ENCODE peak calls at places on chromosomes 12 and 14, in four cellular contexts. R, A, T and G are unnamed samples.

GRCh38 chr12:19759229-19759628 is 319.9 kb downstream of the AEBP2 start:
- DNase-seq in R (no peak), A (no peak), T (no peak), G (no peak)

GRCh38 chr12:118287728-118288127 is 85.0 kb downstream of the TAOK3 start:
- DNase-seq in R (no peak), A (no peak), T (no peak), G (no peak)

GRCh38 chr12:8866429-8866828 is 44.0 kb downstream of the A2ML1 start:
- DNase-seq in R (no peak), A (no peak), T (no peak), G (no peak)

GRCh38 chr14:103746706-103747105 is 31.1 kb downstream of the ZFYVE21 start:
- DNase-seq in R (no peak), A (no peak), T (no peak), G (no peak)

GRCh38 chr14:24952851-24953666 is 96.9 kb downstream of the STXBP6 start:
- DNase-seq in R (no peak), A (no peak), T (no peak), G (peak)

GRCh38 chr14:92549853-92550244 is 36.3 kb downstream of the RIN3 start:
- DNase-seq in R (no peak), A (no peak), T (peak), G (no peak)

GRCh38 chr12:119302334-119303132 is 32.0 kb upstream of the CCDC60 start:
- DNase-seq in R (no peak), A (no peak), T (no peak), G (no peak)

GRCh38 chr14:65101631-65102440 is 481 bp downstream of the MAX start:
- DNase-seq in R (peak), A (peak), T (no peak), G (no peak)

GRCh38 chr14:31944256-31945073 is 132.6 kb upstream of the ARHGAP5 start:
- DNase-seq in R (peak), A (no peak), T (peak), G (peak)

GRCh38 chr12:62268956-62269355 is 8.8 kb downstream of the USP15 start:
- DNase-seq in R (no peak), A (no peak), T (no peak), G (no peak)

GRCh38 chr12:71252473-71252872 is 94.7 kb upstream of the TSPAN8 start:
- DNase-seq in R (no peak), A (no peak), T (no peak), G (no peak)

GRCh38 chr14:105838107-105838506 is 311.7 kb downstream of the TMEM121 start:
- DNase-seq in R (no peak), A (no peak), T (no peak), G (no peak)

GRCh38 chr12:89309452-89309802 is 42.9 kb downstream of the DUSP6 start:
- DNase-seq in R (no peak), A (no peak), T (no peak), G (no peak)

GRCh38 chr14:73567951-73568885 is 795 bp upstream of the ACOT2 start:
- DNase-seq in R (peak), A (no peak), T (no peak), G (peak)

GRCh38 chr12:104138747-104139186 is 757 bp upstream of the NFYB start:
- DNase-seq in R (peak), A (no peak), T (no peak), G (no peak)

GRCh38 chr12:131459666-131460365 is 251.1 kb upstream of the SFSWAP start:
- DNase-seq in R (no peak), A (no peak), T (no peak), G (no peak)

GRCh38 chr12:111450676-111451075 is 45.0 kb downstream of the SH2B3 start:
- DNase-seq in R (no peak), A (no peak), T (no peak), G (no peak)

GRCh38 chr14:101509730-101510371 is 51.4 kb upstream of the DIO3 start:
- DNase-seq in R (no peak), A (no peak), T (no peak), G (no peak)

GRCh38 chr12:108833757-108834472 is 23.5 kb downstream of the SSH1 start:
- DNase-seq in R (no peak), A (no peak), T (no peak), G (no peak)

GRCh38 chr12:69647178-69647577 is 36.5 kb upstream of the LRRC10 start:
- DNase-seq in R (no peak), A (no peak), T (no peak), G (no peak)

GRCh38 chr12:14901228-14901562 is 15.5 kb upstream of the MGP start:
- DNase-seq in R (no peak), A (no peak), T (no peak), G (no peak)

GRCh38 chr12:124231980-124232653 is 62.8 kb upstream of the RFLNA start:
- DNase-seq in R (peak), A (no peak), T (peak), G (no peak)

GRCh38 chr12:46300906-46301305 is 32.1 kb upstream of the SLC38A1 start:
- DNase-seq in R (no peak), A (no peak), T (no peak), G (no peak)

GRCh38 chr14:21326972-21327371 is 47.1 kb downstream of the RPGRIP1 start:
- DNase-seq in R (no peak), A (no peak), T (no peak), G (no peak)

GRCh38 chr12:99911967-99912366 is 72.8 kb downstream of the ANKS1B start:
- DNase-seq in R (no peak), A (no peak), T (no peak), G (no peak)